ENCODE peak calls at places on chromosomes 6 and 20, in four cellular contexts. J is coronary artery, K is lower lobe of right lung, W is heart right ventricle. Q is an unnamed sample.

GRCh38 chr6:1577146-1577680 is 32.5 kb upstream of the FOXC1 start:
- DNase-seq in J (no peak), K (no peak), W (no peak), Q (no peak)

GRCh38 chr6:143575440-143575839 is 63.9 kb upstream of the FUCA2 start:
- DNase-seq in J (no peak), K (no peak), W (no peak), Q (peak; percentile 15)

GRCh38 chr20:62284448-62284847 is 18.3 kb upstream of the ADRM1 start:
- DNase-seq in J (no peak), K (no peak), W (no peak), Q (no peak)

GRCh38 chr6:170295519-170296422 is 4.9 kb upstream of the DLL1 start:
- DNase-seq in J (no peak), K (peak; percentile 55), W (peak; percentile 42), Q (no peak)

GRCh38 chr6:168886306-168886854 is 367.3 kb downstream of the THBS2 start:
- DNase-seq in J (no peak), K (no peak), W (no peak), Q (no peak)

GRCh38 chr6:19438566-19439353 is 398.4 kb upstream of the ID4 start:
- DNase-seq in J (no peak), K (no peak), W (no peak), Q (no peak)

GRCh38 chr6:160428069-160428430 is 79.9 kb downstream of the SLC22A3 start:
- DNase-seq in J (peak; percentile 85), K (peak; percentile 49), W (peak; percentile 62), Q (no peak)

GRCh38 chr6:88815491-88815890 is 147.9 kb downstream of the RNGTT start:
- DNase-seq in J (no peak), K (no peak), W (no peak), Q (no peak)

GRCh38 chr6:120230008-120230407 is 880.4 kb upstream of the MAN1A1 start:
- DNase-seq in J (no peak), K (no peak), W (no peak), Q (no peak)

GRCh38 chr6:42813906-42814444 is 32.1 kb downstream of the BICRAL start:
- DNase-seq in J (no peak), K (no peak), W (no peak), Q (no peak)
- H3K27ac ChIP-seq in J (no peak overlapping the region), K (no peak overlapping the region), W (no peak overlapping the region), Q (no peak overlapping the region)

DNA sequence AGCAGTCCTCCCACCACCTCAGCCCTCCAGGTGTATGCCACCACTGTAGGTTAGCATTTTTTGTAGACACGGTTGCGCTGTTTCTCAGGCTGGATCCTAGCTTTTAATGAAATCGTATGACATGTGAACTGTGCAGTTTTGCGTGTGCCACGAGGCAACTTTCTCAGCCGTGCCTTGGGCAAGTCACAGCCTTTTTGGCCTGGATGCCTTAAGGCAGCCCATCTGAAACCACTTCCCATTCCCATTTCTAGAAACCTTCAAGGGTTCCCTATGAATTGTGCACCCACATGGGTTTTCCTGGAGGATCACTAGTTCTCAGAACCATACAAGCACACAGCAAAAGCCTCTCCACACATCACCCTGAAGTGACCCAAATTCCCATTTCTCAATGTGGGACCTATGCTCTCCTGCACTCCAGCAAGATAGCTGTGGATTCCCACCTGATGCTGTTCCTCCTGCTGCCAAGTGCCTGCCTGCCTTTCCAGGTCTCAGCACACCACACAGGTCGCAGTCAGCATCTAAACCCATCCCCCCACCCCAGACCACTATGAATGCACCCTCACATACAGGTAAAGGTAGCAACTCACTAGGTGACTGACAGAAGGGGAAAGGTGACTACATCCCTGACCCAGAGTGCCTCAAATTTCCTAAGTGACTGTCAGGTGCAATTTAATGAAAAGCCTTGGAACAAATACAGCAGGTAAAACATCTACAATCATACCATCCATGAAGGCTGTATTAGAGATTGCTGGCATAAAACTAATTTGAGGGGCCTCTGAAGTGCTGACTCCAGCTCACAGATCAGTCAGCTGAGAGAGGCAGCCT is 28.8 kb downstream of the SNX5 start:
- DNase-seq in J (no peak), K (no peak), W (no peak), Q (no peak)
- H3K27ac ChIP-seq in J (no peak overlapping the region), K (peak overlapping the region; percentile 13), W (no peak overlapping the region), Q (no peak overlapping the region)

GRCh38 chr6:139955366-139956155 is 581.1 kb upstream of the CITED2 start:
- DNase-seq in J (no peak), K (no peak), W (no peak), Q (no peak)
- H3K27ac ChIP-seq in J (no peak overlapping the region), K (no peak overlapping the region), W (no peak overlapping the region), Q (no peak overlapping the region)

GRCh38 chr6:112287836-112288235 is 33.5 kb upstream of the LAMA4 start:
- DNase-seq in J (no peak), K (no peak), W (no peak), Q (no peak)
- H3K27ac ChIP-seq in J (no peak overlapping the region), K (no peak overlapping the region), W (no peak overlapping the region), Q (no peak overlapping the region)